ENCODE peak calls at places on chromosomes 13 and 19, in six cellular contexts. One of them, this sample, is unnamed.
A peak's percentile ranks its signal among the peaks of the same experiment; 100 is the strongest.

GRCh38 chr13:46184277-46184699 is 2.3 kb upstream of the LCP1 start:
- DNase-seq in tibial nerve: peak; percentile 55
- DNase-seq in neuronal stem cell: no peak
- DNase-seq in colonic mucosa: peak; percentile 43
- DNase-seq in DND-41: peak; percentile 81
- DNase-seq in heart right ventricle: peak; percentile 23
- DNase-seq in this sample: peak; percentile 74

GRCh38 chr13:33931397-33931987 is 113.5 kb downstream of the RFC3 start:
- DNase-seq in tibial nerve: peak; percentile 34
- DNase-seq in neuronal stem cell: peak; percentile 39
- DNase-seq in colonic mucosa: no peak
- DNase-seq in DND-41: peak; percentile 13
- DNase-seq in heart right ventricle: no peak
- DNase-seq in this sample: no peak

GRCh38 chr19:1523412-1524205 is at the start of gene PLK5:
- DNase-seq in tibial nerve: no peak
- DNase-seq in neuronal stem cell: no peak
- DNase-seq in colonic mucosa: no peak
- DNase-seq in DND-41: no peak
- DNase-seq in heart right ventricle: no peak
- DNase-seq in this sample: no peak

GRCh38 chr19:35425682-35426081 is 22.4 kb upstream of the FFAR2 start:
- DNase-seq in tibial nerve: no peak
- DNase-seq in neuronal stem cell: no peak
- DNase-seq in colonic mucosa: no peak
- DNase-seq in DND-41: no peak
- DNase-seq in heart right ventricle: no peak
- DNase-seq in this sample: no peak

GRCh38 chr13:113949546-113949945 is 24.3 kb downstream of the C13orf46 start:
- DNase-seq in tibial nerve: no peak
- DNase-seq in neuronal stem cell: no peak
- DNase-seq in colonic mucosa: no peak
- DNase-seq in DND-41: no peak
- DNase-seq in heart right ventricle: no peak
- DNase-seq in this sample: no peak

GRCh38 chr19:19185853-19186728 is 5.9 kb downstream of the BORCS8 start:
- DNase-seq in tibial nerve: no peak
- DNase-seq in neuronal stem cell: peak; percentile 56
- DNase-seq in colonic mucosa: peak; percentile 57
- DNase-seq in DND-41: peak; percentile 68
- DNase-seq in heart right ventricle: no peak
- DNase-seq in this sample: peak; percentile 50

GRCh38 chr13:65932587-65933239 is 1297.4 kb downstream of the PCDH9 start:
- DNase-seq in tibial nerve: no peak
- DNase-seq in neuronal stem cell: no peak
- DNase-seq in colonic mucosa: no peak
- DNase-seq in DND-41: no peak
- DNase-seq in heart right ventricle: no peak
- DNase-seq in this sample: no peak

GRCh38 chr19:34232566-34233481 is 21.5 kb upstream of the GARRE1 start:
- DNase-seq in tibial nerve: peak; percentile 19
- DNase-seq in neuronal stem cell: no peak
- DNase-seq in colonic mucosa: no peak
- DNase-seq in DND-41: no peak
- DNase-seq in heart right ventricle: peak; percentile 57
- DNase-seq in this sample: no peak

GRCh38 chr13:91155512-91156114 is 191.9 kb upstream of the MIR17HG start:
- DNase-seq in tibial nerve: no peak
- DNase-seq in neuronal stem cell: no peak
- DNase-seq in colonic mucosa: no peak
- DNase-seq in DND-41: no peak
- DNase-seq in heart right ventricle: no peak
- DNase-seq in this sample: no peak

GRCh38 chr19:3699071-3699740 is 1.1 kb downstream of the PIP5K1C start:
- DNase-seq in tibial nerve: peak; percentile 52
- DNase-seq in neuronal stem cell: no peak
- DNase-seq in colonic mucosa: peak; percentile 48
- DNase-seq in DND-41: peak; percentile 49
- DNase-seq in heart right ventricle: peak; percentile 49
- DNase-seq in this sample: no peak

GRCh38 chr19:20969498-20969897 is 46.4 kb downstream of the ZNF85 start:
- DNase-seq in tibial nerve: no peak
- DNase-seq in neuronal stem cell: no peak
- DNase-seq in colonic mucosa: no peak
- DNase-seq in DND-41: no peak
- DNase-seq in heart right ventricle: no peak
- DNase-seq in this sample: no peak

GRCh38 chr19:18044825-18045304 is 36.9 kb downstream of the ARRDC2 start:
- DNase-seq in tibial nerve: peak; percentile 58
- DNase-seq in neuronal stem cell: no peak
- DNase-seq in colonic mucosa: peak; percentile 89
- DNase-seq in DND-41: peak; percentile 92
- DNase-seq in heart right ventricle: peak; percentile 73
- DNase-seq in this sample: peak; percentile 76

GRCh38 chr19:43651758-43652545 is 12.3 kb upstream of the CADM4 start:
- DNase-seq in tibial nerve: peak; percentile 71
- DNase-seq in neuronal stem cell: no peak
- DNase-seq in colonic mucosa: peak; percentile 61
- DNase-seq in DND-41: peak; percentile 60
- DNase-seq in heart right ventricle: peak; percentile 35
- DNase-seq in this sample: no peak

GRCh38 chr13:41133951-41134350 is 1.3 kb upstream of the KBTBD6 start:
- DNase-seq in tibial nerve: no peak
- DNase-seq in neuronal stem cell: no peak
- DNase-seq in colonic mucosa: no peak
- DNase-seq in DND-41: no peak
- DNase-seq in heart right ventricle: no peak
- DNase-seq in this sample: no peak

GRCh38 chr13:21948781-21949474 is 278.1 kb downstream of the FGF9 start:
- DNase-seq in tibial nerve: no peak
- DNase-seq in neuronal stem cell: no peak
- DNase-seq in colonic mucosa: no peak
- DNase-seq in DND-41: peak; percentile 44
- DNase-seq in heart right ventricle: no peak
- DNase-seq in this sample: no peak

GRCh38 chr13:42745655-42746054 is 35.7 kb upstream of the FAM216B start:
- DNase-seq in tibial nerve: no peak
- DNase-seq in neuronal stem cell: no peak
- DNase-seq in colonic mucosa: no peak
- DNase-seq in DND-41: no peak
- DNase-seq in heart right ventricle: no peak
- DNase-seq in this sample: no peak

GRCh38 chr19:23273022-23273593 is 22.9 kb upstream of the ZNF724 start:
- DNase-seq in tibial nerve: no peak
- DNase-seq in neuronal stem cell: no peak
- DNase-seq in colonic mucosa: peak; percentile 50
- DNase-seq in DND-41: no peak
- DNase-seq in heart right ventricle: no peak
- DNase-seq in this sample: peak; percentile 7

GRCh38 chr19:18856385-18857126 is 24.8 kb downstream of the UPF1 start:
- DNase-seq in tibial nerve: no peak
- DNase-seq in neuronal stem cell: no peak
- DNase-seq in colonic mucosa: no peak
- DNase-seq in DND-41: no peak
- DNase-seq in heart right ventricle: no peak
- DNase-seq in this sample: no peak

GRCh38 chr19:43768273-43769050 is 12.3 kb downstream of the KCNN4 start:
- DNase-seq in tibial nerve: no peak
- DNase-seq in neuronal stem cell: no peak
- DNase-seq in colonic mucosa: peak; percentile 77
- DNase-seq in DND-41: no peak
- DNase-seq in heart right ventricle: no peak
- DNase-seq in this sample: no peak

GRCh38 chr13:97325738-97326137 is 103.6 kb downstream of the MBNL2 start:
- DNase-seq in tibial nerve: no peak
- DNase-seq in neuronal stem cell: no peak
- DNase-seq in colonic mucosa: no peak
- DNase-seq in DND-41: no peak
- DNase-seq in heart right ventricle: no peak
- DNase-seq in this sample: no peak

GRCh38 chr19:2039082-2039958 is 11.7 kb downstream of the MKNK2 start:
- DNase-seq in tibial nerve: no peak
- DNase-seq in neuronal stem cell: no peak
- DNase-seq in colonic mucosa: no peak
- DNase-seq in DND-41: no peak
- DNase-seq in heart right ventricle: no peak
- DNase-seq in this sample: no peak

GRCh38 chr13:73039201-73040108 is 19.4 kb upstream of the KLF5 start:
- DNase-seq in tibial nerve: no peak
- DNase-seq in neuronal stem cell: no peak
- DNase-seq in colonic mucosa: no peak
- DNase-seq in DND-41: no peak
- DNase-seq in heart right ventricle: no peak
- DNase-seq in this sample: no peak

GRCh38 chr13:25869941-25870340 is 181.9 kb downstream of the SHISA2 start:
- DNase-seq in tibial nerve: no peak
- DNase-seq in neuronal stem cell: no peak
- DNase-seq in colonic mucosa: no peak
- DNase-seq in DND-41: no peak
- DNase-seq in heart right ventricle: no peak
- DNase-seq in this sample: no peak

GRCh38 chr19:13610042-13610691 is 103.9 kb upstream of the CACNA1A start:
- DNase-seq in tibial nerve: no peak
- DNase-seq in neuronal stem cell: no peak
- DNase-seq in colonic mucosa: no peak
- DNase-seq in DND-41: peak; percentile 18
- DNase-seq in heart right ventricle: no peak
- DNase-seq in this sample: no peak

GRCh38 chr19:1270168-1270853 is 1.2 kb downstream of the CIRBP start:
- DNase-seq in tibial nerve: no peak
- DNase-seq in neuronal stem cell: no peak
- DNase-seq in colonic mucosa: peak; percentile 63
- DNase-seq in DND-41: peak; percentile 38
- DNase-seq in heart right ventricle: no peak
- DNase-seq in this sample: no peak

GRCh38 chr13:41418751-41419150 is 38.6 kb upstream of the RGCC start:
- DNase-seq in tibial nerve: no peak
- DNase-seq in neuronal stem cell: no peak
- DNase-seq in colonic mucosa: no peak
- DNase-seq in DND-41: no peak
- DNase-seq in heart right ventricle: no peak
- DNase-seq in this sample: no peak

GRCh38 chr19:51185868-51186215 is 39.0 kb upstream of the CD33 start:
- DNase-seq in tibial nerve: no peak
- DNase-seq in neuronal stem cell: no peak
- DNase-seq in colonic mucosa: no peak
- DNase-seq in DND-41: no peak
- DNase-seq in heart right ventricle: no peak
- DNase-seq in this sample: no peak
- H3K27me3 ChIP-seq in tibial nerve: no peaks in the 10 kb centered on the region
- H3K27me3 ChIP-seq in neuronal stem cell: peaks cover 33% of the 10 kb centered on the region
- H3K27me3 ChIP-seq in colonic mucosa: no peaks in the 10 kb centered on the region
- H3K27me3 ChIP-seq in DND-41: no peaks in the 10 kb centered on the region
- H3K27me3 ChIP-seq in heart right ventricle: peaks cover 38% of the 10 kb centered on the region
- H3K27me3 ChIP-seq in this sample: no peaks in the 10 kb centered on the region

GRCh38 chr13:103350147-103350546 is 283.9 kb upstream of the SLC10A2 start:
- DNase-seq in tibial nerve: no peak
- DNase-seq in neuronal stem cell: no peak
- DNase-seq in colonic mucosa: no peak
- DNase-seq in DND-41: no peak
- DNase-seq in heart right ventricle: no peak
- DNase-seq in this sample: no peak
- H3K9me3 ChIP-seq in tibial nerve: peaks cover 11% of the 10 kb centered on the region
- H3K9me3 ChIP-seq in neuronal stem cell: no peaks in the 10 kb centered on the region
- H3K9me3 ChIP-seq in colonic mucosa: no peaks in the 10 kb centered on the region
- H3K9me3 ChIP-seq in DND-41: no peaks in the 10 kb centered on the region
- H3K9me3 ChIP-seq in heart right ventricle: peaks cover 6% of the 10 kb centered on the region
- H3K9me3 ChIP-seq in this sample: no peaks in the 10 kb centered on the region

DNA sequence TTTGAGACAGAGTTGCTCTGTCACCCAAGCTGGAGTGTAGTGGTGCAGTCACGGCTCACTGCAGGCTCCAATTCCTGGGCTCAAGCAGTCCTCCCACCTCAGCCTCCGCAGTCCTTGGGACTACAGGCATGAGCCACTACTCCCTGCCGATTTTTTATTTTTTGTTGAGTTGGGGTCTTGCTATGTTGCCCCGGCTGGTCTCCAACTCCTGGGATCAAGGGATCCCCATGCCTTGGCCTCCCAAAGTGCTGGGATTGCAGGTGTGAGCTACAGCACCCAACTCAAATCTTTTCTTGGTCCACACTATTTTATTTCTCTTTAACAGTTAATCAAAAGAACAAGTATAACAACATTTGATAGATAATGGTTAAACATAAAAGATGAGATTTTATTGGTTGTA is 7.5 kb downstream of the CCNE1 start:
- DNase-seq in tibial nerve: no peak
- DNase-seq in neuronal stem cell: no peak
- DNase-seq in colonic mucosa: no peak
- DNase-seq in DND-41: no peak
- DNase-seq in heart right ventricle: no peak
- DNase-seq in this sample: no peak
- H3K27me3 ChIP-seq in tibial nerve: no peaks in the 10 kb centered on the region
- H3K27me3 ChIP-seq in neuronal stem cell: no peaks in the 10 kb centered on the region
- H3K27me3 ChIP-seq in colonic mucosa: no peaks in the 10 kb centered on the region
- H3K27me3 ChIP-seq in DND-41: no peaks in the 10 kb centered on the region
- H3K27me3 ChIP-seq in heart right ventricle: no peaks in the 10 kb centered on the region
- H3K27me3 ChIP-seq in this sample: no peaks in the 10 kb centered on the region

GRCh38 chr13:43880451-43880850 is 747 bp downstream of the LACC1 start:
- DNase-seq in tibial nerve: no peak
- DNase-seq in neuronal stem cell: no peak
- DNase-seq in colonic mucosa: no peak
- DNase-seq in DND-41: no peak
- DNase-seq in heart right ventricle: no peak
- DNase-seq in this sample: no peak
- H3K9me3 ChIP-seq in tibial nerve: no peaks in the 10 kb centered on the region
- H3K9me3 ChIP-seq in neuronal stem cell: no peaks in the 10 kb centered on the region
- H3K9me3 ChIP-seq in colonic mucosa: no peaks in the 10 kb centered on the region
- H3K9me3 ChIP-seq in DND-41: no peaks in the 10 kb centered on the region
- H3K9me3 ChIP-seq in heart right ventricle: no peaks in the 10 kb centered on the region
- H3K9me3 ChIP-seq in this sample: no peaks in the 10 kb centered on the region

GRCh38 chr19:48896191-48896720 is 2.3 kb downstream of the TULP2 start:
- DNase-seq in tibial nerve: peak; percentile 71
- DNase-seq in neuronal stem cell: peak; percentile 53
- DNase-seq in colonic mucosa: peak; percentile 51
- DNase-seq in DND-41: peak; percentile 43
- DNase-seq in heart right ventricle: peak; percentile 71
- DNase-seq in this sample: no peak
- H3K27me3 ChIP-seq in tibial nerve: no peaks in the 10 kb centered on the region
- H3K27me3 ChIP-seq in neuronal stem cell: no peaks in the 10 kb centered on the region
- H3K27me3 ChIP-seq in colonic mucosa: no peaks in the 10 kb centered on the region
- H3K27me3 ChIP-seq in DND-41: no peaks in the 10 kb centered on the region
- H3K27me3 ChIP-seq in heart right ventricle: no peaks in the 10 kb centered on the region
- H3K27me3 ChIP-seq in this sample: no peaks in the 10 kb centered on the region

This sample was measured in CD8-positive, alpha-beta T cell.